ENCODE peak calls at places on chromosomes 6 and 20, in six cellular contexts. One of them, this sample, is unnamed.

GRCh38 chr6:100175814-100176275 is 181.8 kb upstream of the MCHR2 start:
- DNase-seq in ELR: peak
- DNase-seq in T-helper 1 cell: no peak
- DNase-seq in posterior vena cava: no peak
- DNase-seq in stimulated activated CD4-positive, alpha-beta T cell treated with anti-CD3 and anti-CD28 coated beads, Interleukin-4, amount 100 ng/mL, for 1 hour: no peak
- DNase-seq in AG04450: peak
- DNase-seq in this sample: no peak

GRCh38 chr6:123804771-123805540 is 1.3 kb downstream of the NKAIN2 start:
- DNase-seq in AG04450: no peak
- DNase-seq in stimulated activated CD4-positive, alpha-beta T cell treated with anti-CD3 and anti-CD28 coated beads, Interleukin-4, amount 100 ng/mL, for 1 hour: no peak
- DNase-seq in ELR: no peak
- DNase-seq in T-helper 1 cell: no peak
- DNase-seq in posterior vena cava: no peak
- DNase-seq in this sample: no peak

GRCh38 chr20:44489223-44489622 is 13.5 kb downstream of the TTPAL start:
- DNase-seq in T-helper 1 cell: no peak
- DNase-seq in AG04450: no peak
- DNase-seq in ELR: no peak
- DNase-seq in posterior vena cava: no peak
- DNase-seq in stimulated activated CD4-positive, alpha-beta T cell treated with anti-CD3 and anti-CD28 coated beads, Interleukin-4, amount 100 ng/mL, for 1 hour: no peak
- DNase-seq in this sample: no peak

GRCh38 chr6:73942581-73942980 is 246.6 kb downstream of the CD109 start:
- DNase-seq in posterior vena cava: no peak
- DNase-seq in stimulated activated CD4-positive, alpha-beta T cell treated with anti-CD3 and anti-CD28 coated beads, Interleukin-4, amount 100 ng/mL, for 1 hour: no peak
- DNase-seq in ELR: peak
- DNase-seq in AG04450: peak
- DNase-seq in T-helper 1 cell: no peak
- DNase-seq in this sample: no peak

GRCh38 chr6:49570474-49571079 is 20.1 kb downstream of the C6orf141 start:
- DNase-seq in T-helper 1 cell: no peak
- DNase-seq in posterior vena cava: no peak
- DNase-seq in AG04450: no peak
- DNase-seq in ELR: peak
- DNase-seq in stimulated activated CD4-positive, alpha-beta T cell treated with anti-CD3 and anti-CD28 coated beads, Interleukin-4, amount 100 ng/mL, for 1 hour: no peak
- DNase-seq in this sample: no peak

GRCh38 chr6:89197141-89197540 is 20.0 kb downstream of the GABRR1 start:
- DNase-seq in ELR: no peak
- DNase-seq in T-helper 1 cell: no peak
- DNase-seq in stimulated activated CD4-positive, alpha-beta T cell treated with anti-CD3 and anti-CD28 coated beads, Interleukin-4, amount 100 ng/mL, for 1 hour: no peak
- DNase-seq in AG04450: no peak
- DNase-seq in posterior vena cava: no peak
- DNase-seq in this sample: no peak

GRCh38 chr20:44861547-44862006 is 23.9 kb upstream of the YWHAB start:
- DNase-seq in posterior vena cava: peak
- DNase-seq in ELR: peak
- DNase-seq in AG04450: no peak
- DNase-seq in T-helper 1 cell: no peak
- DNase-seq in stimulated activated CD4-positive, alpha-beta T cell treated with anti-CD3 and anti-CD28 coated beads, Interleukin-4, amount 100 ng/mL, for 1 hour: no peak
- DNase-seq in this sample: peak

GRCh38 chr20:24382330-24382729 is 87.1 kb upstream of the SYNDIG1 start:
- DNase-seq in posterior vena cava: peak
- DNase-seq in ELR: no peak
- DNase-seq in AG04450: no peak
- DNase-seq in stimulated activated CD4-positive, alpha-beta T cell treated with anti-CD3 and anti-CD28 coated beads, Interleukin-4, amount 100 ng/mL, for 1 hour: no peak
- DNase-seq in T-helper 1 cell: no peak
- DNase-seq in this sample: peak

GRCh38 chr6:10555625-10556309 is 34.6 kb downstream of the GCNT2 start:
- DNase-seq in posterior vena cava: peak
- DNase-seq in ELR: peak
- DNase-seq in T-helper 1 cell: no peak
- DNase-seq in stimulated activated CD4-positive, alpha-beta T cell treated with anti-CD3 and anti-CD28 coated beads, Interleukin-4, amount 100 ng/mL, for 1 hour: no peak
- DNase-seq in AG04450: no peak
- DNase-seq in this sample: peak

GRCh38 chr6:35052694-35053565 is 88.2 kb downstream of the TCP11 start:
- DNase-seq in AG04450: no peak
- DNase-seq in T-helper 1 cell: no peak
- DNase-seq in ELR: no peak
- DNase-seq in posterior vena cava: peak
- DNase-seq in stimulated activated CD4-positive, alpha-beta T cell treated with anti-CD3 and anti-CD28 coated beads, Interleukin-4, amount 100 ng/mL, for 1 hour: no peak
- DNase-seq in this sample: peak

GRCh38 chr20:5402903-5403531 is 86.3 kb upstream of the PROKR2 start:
- DNase-seq in posterior vena cava: no peak
- DNase-seq in stimulated activated CD4-positive, alpha-beta T cell treated with anti-CD3 and anti-CD28 coated beads, Interleukin-4, amount 100 ng/mL, for 1 hour: no peak
- DNase-seq in T-helper 1 cell: no peak
- DNase-seq in ELR: peak
- DNase-seq in AG04450: no peak
- DNase-seq in this sample: no peak

GRCh38 chr6:5597413-5597812 is 336.1 kb downstream of the FARS2 start:
- DNase-seq in ELR: no peak
- DNase-seq in AG04450: no peak
- DNase-seq in T-helper 1 cell: no peak
- DNase-seq in stimulated activated CD4-positive, alpha-beta T cell treated with anti-CD3 and anti-CD28 coated beads, Interleukin-4, amount 100 ng/mL, for 1 hour: no peak
- DNase-seq in posterior vena cava: no peak
- DNase-seq in this sample: no peak

GRCh38 chr6:50970908-50971307 is 152.2 kb downstream of the TFAP2B start:
- DNase-seq in stimulated activated CD4-positive, alpha-beta T cell treated with anti-CD3 and anti-CD28 coated beads, Interleukin-4, amount 100 ng/mL, for 1 hour: no peak
- DNase-seq in posterior vena cava: no peak
- DNase-seq in T-helper 1 cell: no peak
- DNase-seq in ELR: no peak
- DNase-seq in AG04450: no peak
- DNase-seq in this sample: no peak

GRCh38 chr6:6790891-6791290 is 202.4 kb downstream of the LY86 start:
- DNase-seq in T-helper 1 cell: no peak
- DNase-seq in posterior vena cava: no peak
- DNase-seq in stimulated activated CD4-positive, alpha-beta T cell treated with anti-CD3 and anti-CD28 coated beads, Interleukin-4, amount 100 ng/mL, for 1 hour: no peak
- DNase-seq in AG04450: no peak
- DNase-seq in ELR: peak
- DNase-seq in this sample: no peak

GRCh38 chr6:34301408-34301807 is 52.6 kb upstream of the SMIM29 start:
- DNase-seq in stimulated activated CD4-positive, alpha-beta T cell treated with anti-CD3 and anti-CD28 coated beads, Interleukin-4, amount 100 ng/mL, for 1 hour: no peak
- DNase-seq in T-helper 1 cell: no peak
- DNase-seq in posterior vena cava: peak
- DNase-seq in ELR: peak
- DNase-seq in AG04450: peak
- DNase-seq in this sample: no peak